ENCODE peak calls at places on chromosome 17, in six cellular contexts. One of them, this sample, is unnamed.

GRCh38 chr17:7443499-7444485 is 1.1 kb upstream of the CHRNB1 start:
- DNase-seq in neuronal stem cell: no peak
- DNase-seq in IMR-90: peak; percentile 75
- DNase-seq in mesenchymal stem cell: no peak
- DNase-seq in trophoblast cell: no peak
- DNase-seq in H9: no peak
- DNase-seq in this sample: no peak

GRCh38 chr17:58565389-58566311 is 51.2 kb upstream of the MTMR4 start:
- DNase-seq in H9: peak; percentile 59
- DNase-seq in neuronal stem cell: no peak
- DNase-seq in mesenchymal stem cell: no peak
- DNase-seq in trophoblast cell: no peak
- DNase-seq in IMR-90: no peak
- DNase-seq in this sample: no peak

GRCh38 chr17:49388290-49388640 is 26.2 kb upstream of the ZNF652 start:
- DNase-seq in mesenchymal stem cell: no peak
- DNase-seq in IMR-90: no peak
- DNase-seq in H9: no peak
- DNase-seq in neuronal stem cell: no peak
- DNase-seq in trophoblast cell: no peak
- DNase-seq in this sample: no peak

GRCh38 chr17:76367647-76368046 is 13.9 kb upstream of the PRPSAP1 start:
- DNase-seq in mesenchymal stem cell: no peak
- DNase-seq in H9: no peak
- DNase-seq in IMR-90: no peak
- DNase-seq in trophoblast cell: no peak
- DNase-seq in neuronal stem cell: no peak
- DNase-seq in this sample: no peak

GRCh38 chr17:33284022-33284421 is 9.1 kb downstream of the ASIC2 start:
- DNase-seq in mesenchymal stem cell: peak; percentile 60
- DNase-seq in IMR-90: peak; percentile 87
- DNase-seq in neuronal stem cell: no peak
- DNase-seq in H9: no peak
- DNase-seq in trophoblast cell: no peak
- DNase-seq in this sample: no peak

GRCh38 chr17:72471296-72471695 is 350.5 kb downstream of the SOX9 start:
- DNase-seq in H9: no peak
- DNase-seq in mesenchymal stem cell: no peak
- DNase-seq in neuronal stem cell: no peak
- DNase-seq in trophoblast cell: no peak
- DNase-seq in IMR-90: no peak
- DNase-seq in this sample: no peak

GRCh38 chr17:30550512-30551273 is 73.5 kb downstream of the GOSR1 start:
- DNase-seq in IMR-90: peak; percentile 19
- DNase-seq in neuronal stem cell: no peak
- DNase-seq in H9: no peak
- DNase-seq in mesenchymal stem cell: peak; percentile 14
- DNase-seq in trophoblast cell: no peak
- DNase-seq in this sample: peak; percentile 39

GRCh38 chr17:77388384-77389306 is 247.9 kb downstream of the SEC14L1 start:
- DNase-seq in trophoblast cell: peak; percentile 55
- DNase-seq in neuronal stem cell: no peak
- DNase-seq in IMR-90: no peak
- DNase-seq in H9: no peak
- DNase-seq in mesenchymal stem cell: peak; percentile 62
- DNase-seq in this sample: no peak

GRCh38 chr17:44086364-44087311 is 16.1 kb downstream of the G6PC3 start:
- DNase-seq in mesenchymal stem cell: peak; percentile 98
- DNase-seq in trophoblast cell: peak; percentile 61
- DNase-seq in H9: peak; percentile 89
- DNase-seq in IMR-90: peak; percentile 98
- DNase-seq in neuronal stem cell: peak; percentile 56
- DNase-seq in this sample: no peak

GRCh38 chr17:43020789-43021738 is 1.1 kb downstream of the VAT1 start:
- DNase-seq in H9: peak; percentile 82
- DNase-seq in mesenchymal stem cell: peak; percentile 91
- DNase-seq in neuronal stem cell: peak; percentile 39
- DNase-seq in IMR-90: peak; percentile 50
- DNase-seq in trophoblast cell: peak; percentile 38
- DNase-seq in this sample: peak; percentile 66

GRCh38 chr17:50835563-50836231 is at the start of gene WFIKKN2:
- DNase-seq in H9: peak; percentile 33
- DNase-seq in trophoblast cell: no peak
- DNase-seq in mesenchymal stem cell: no peak
- DNase-seq in IMR-90: no peak
- DNase-seq in neuronal stem cell: no peak
- DNase-seq in this sample: no peak

GRCh38 chr17:50837980-50838954 is 2.9 kb downstream of the WFIKKN2 start:
- DNase-seq in neuronal stem cell: no peak
- DNase-seq in mesenchymal stem cell: no peak
- DNase-seq in H9: peak; percentile 27
- DNase-seq in IMR-90: no peak
- DNase-seq in trophoblast cell: no peak
- DNase-seq in this sample: no peak

GRCh38 chr17:50834786-50835562 is 412 bp upstream of the WFIKKN2 start:
- DNase-seq in H9: peak; percentile 34
- DNase-seq in neuronal stem cell: no peak
- DNase-seq in trophoblast cell: no peak
- DNase-seq in mesenchymal stem cell: peak; percentile 9
- DNase-seq in IMR-90: peak; percentile 39
- DNase-seq in this sample: no peak

GRCh38 chr17:50837286-50837979 is 2.0 kb downstream of the WFIKKN2 start:
- DNase-seq in mesenchymal stem cell: no peak
- DNase-seq in H9: peak; percentile 31
- DNase-seq in IMR-90: no peak
- DNase-seq in trophoblast cell: no peak
- DNase-seq in neuronal stem cell: no peak
- DNase-seq in this sample: no peak

GRCh38 chr17:50836826-50837225 is 1.4 kb downstream of the WFIKKN2 start:
- DNase-seq in mesenchymal stem cell: no peak
- DNase-seq in H9: peak; percentile 23
- DNase-seq in IMR-90: no peak
- DNase-seq in trophoblast cell: no peak
- DNase-seq in neuronal stem cell: no peak
- DNase-seq in this sample: no peak
- H4K91ac ChIP-seq in mesenchymal stem cell: no peak overlapping the region
- H4K91ac ChIP-seq in H9: no peak overlapping the region
- H4K91ac ChIP-seq in IMR-90: no peak overlapping the region
- H4K91ac ChIP-seq in trophoblast cell: no peak overlapping the region
- H4K91ac ChIP-seq in neuronal stem cell: peak overlapping the region; percentile 32
- H4K91ac ChIP-seq in this sample: no peak overlapping the region

GRCh38 chr17:4945944-4946280 is 2.4 kb downstream of the PFN1 start:
- DNase-seq in neuronal stem cell: no peak
- DNase-seq in trophoblast cell: no peak
- DNase-seq in H9: no peak
- DNase-seq in mesenchymal stem cell: no peak
- DNase-seq in IMR-90: no peak
- DNase-seq in this sample: no peak
- H4K91ac ChIP-seq in neuronal stem cell: no peak overlapping the region
- H4K91ac ChIP-seq in trophoblast cell: no peak overlapping the region
- H4K91ac ChIP-seq in H9: no peak overlapping the region
- H4K91ac ChIP-seq in mesenchymal stem cell: no peak overlapping the region
- H4K91ac ChIP-seq in IMR-90: no peak overlapping the region
- H4K91ac ChIP-seq in this sample: no peak overlapping the region

DNA sequence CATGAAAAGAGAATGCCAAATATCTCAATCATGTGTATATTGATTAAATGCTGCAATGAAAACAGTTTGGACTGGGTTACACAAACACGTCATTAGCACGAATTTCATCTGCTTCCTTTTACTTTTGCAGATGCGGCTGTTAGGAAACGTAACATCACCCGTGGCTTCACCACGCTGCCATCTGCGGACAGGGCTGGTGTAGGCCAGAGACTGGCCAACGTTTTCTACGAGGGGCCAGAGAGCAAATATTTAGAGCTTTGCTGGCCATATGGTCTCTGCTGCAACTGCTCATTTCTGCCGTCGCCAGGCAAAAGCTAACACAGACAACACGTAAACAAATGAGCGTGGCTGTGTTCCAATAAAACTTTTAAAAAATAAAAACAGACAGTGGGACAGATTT is 96.5 kb downstream of the ENGASE start:
- DNase-seq in neuronal stem cell: no peak
- DNase-seq in trophoblast cell: no peak
- DNase-seq in IMR-90: no peak
- DNase-seq in mesenchymal stem cell: peak; percentile 13
- DNase-seq in H9: no peak
- DNase-seq in this sample: no peak
- H4K91ac ChIP-seq in neuronal stem cell: no peak overlapping the region
- H4K91ac ChIP-seq in trophoblast cell: no peak overlapping the region
- H4K91ac ChIP-seq in IMR-90: no peak overlapping the region
- H4K91ac ChIP-seq in mesenchymal stem cell: no peak overlapping the region
- H4K91ac ChIP-seq in H9: no peak overlapping the region
- H4K91ac ChIP-seq in this sample: no peak overlapping the region

GRCh38 chr17:63983326-63983725 is 10.6 kb upstream of the SCN4A start:
- DNase-seq in IMR-90: no peak
- DNase-seq in mesenchymal stem cell: no peak
- DNase-seq in H9: no peak
- DNase-seq in neuronal stem cell: no peak
- DNase-seq in trophoblast cell: no peak
- DNase-seq in this sample: no peak

GRCh38 chr17:63984651-63985386 is 12.1 kb upstream of the SCN4A start:
- DNase-seq in mesenchymal stem cell: peak; percentile 88
- DNase-seq in trophoblast cell: no peak
- DNase-seq in H9: no peak
- DNase-seq in neuronal stem cell: no peak
- DNase-seq in IMR-90: peak; percentile 91
- DNase-seq in this sample: no peak

GRCh38 chr17:63985387-63986140 is 12.6 kb upstream of the PRR29 start:
- DNase-seq in trophoblast cell: no peak
- DNase-seq in IMR-90: no peak
- DNase-seq in H9: peak; percentile 71
- DNase-seq in neuronal stem cell: no peak
- DNase-seq in mesenchymal stem cell: no peak
- DNase-seq in this sample: peak; percentile 62

GRCh38 chr17:63986842-63987615 is 11.1 kb upstream of the PRR29 start:
- DNase-seq in neuronal stem cell: no peak
- DNase-seq in mesenchymal stem cell: no peak
- DNase-seq in IMR-90: no peak
- DNase-seq in H9: no peak
- DNase-seq in trophoblast cell: no peak
- DNase-seq in this sample: no peak

DNA sequence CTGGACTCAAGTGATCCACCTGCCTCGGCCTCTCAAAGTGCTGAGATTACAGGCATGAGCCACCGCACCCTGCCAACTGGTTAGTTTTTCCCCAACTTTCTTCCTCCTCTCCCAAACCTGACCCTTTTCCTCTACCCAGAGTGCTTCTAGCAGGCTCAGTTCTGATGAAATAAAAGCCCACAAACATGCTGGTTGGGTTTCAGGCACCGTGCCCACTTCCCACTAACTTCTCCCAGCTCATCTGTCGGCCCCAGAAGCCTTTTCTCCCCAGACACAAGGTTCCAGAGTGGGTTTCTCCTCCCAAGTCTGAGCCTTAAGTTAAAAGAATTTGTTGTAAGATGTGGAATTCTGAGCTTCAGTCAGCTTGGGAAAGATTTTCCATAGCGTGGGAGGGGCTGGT is 11.5 kb upstream of the SCN4A start:
- DNase-seq in H9: no peak
- DNase-seq in mesenchymal stem cell: no peak
- DNase-seq in neuronal stem cell: no peak
- DNase-seq in trophoblast cell: no peak
- DNase-seq in IMR-90: peak; percentile 38
- DNase-seq in this sample: no peak
- H4K91ac ChIP-seq in H9: no peak overlapping the region
- H4K91ac ChIP-seq in mesenchymal stem cell: no peak overlapping the region
- H4K91ac ChIP-seq in neuronal stem cell: no peak overlapping the region
- H4K91ac ChIP-seq in trophoblast cell: no peak overlapping the region
- H4K91ac ChIP-seq in IMR-90: no peak overlapping the region
- H4K91ac ChIP-seq in this sample: no peak overlapping the region

DNA sequence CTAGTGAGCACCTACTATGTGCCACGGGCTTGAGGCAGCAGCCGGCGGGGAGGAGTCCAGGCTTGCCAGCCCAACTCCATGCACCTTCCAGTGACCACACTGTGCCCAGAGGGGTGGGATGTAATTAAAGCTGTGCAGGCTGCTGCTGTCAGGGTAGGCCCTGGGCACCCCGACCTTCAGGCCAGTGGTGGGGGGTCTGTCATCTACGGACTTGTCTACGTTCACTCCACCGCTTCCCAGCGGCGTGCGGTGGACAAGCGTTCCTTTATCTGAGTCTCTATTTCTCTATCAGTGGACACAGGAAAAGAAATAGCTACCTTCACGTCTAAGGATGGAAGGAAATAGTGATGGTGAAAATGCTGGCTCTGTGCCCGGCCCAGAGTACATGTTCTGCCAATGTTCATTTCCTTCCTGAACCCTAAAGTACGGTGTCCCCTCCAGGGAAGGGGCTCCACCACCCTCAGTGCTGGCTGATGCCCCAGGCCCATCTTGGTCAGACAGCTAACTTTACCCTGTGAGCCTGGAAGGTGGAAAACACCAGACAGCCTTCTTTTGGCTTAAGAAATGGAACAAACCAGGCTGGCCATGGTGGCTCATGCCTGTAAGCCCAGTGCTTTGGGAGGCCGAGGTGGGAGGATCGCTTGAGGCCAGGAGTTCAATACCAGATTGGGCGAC is 135.2 kb downstream of the SDK2 start:
- DNase-seq in neuronal stem cell: no peak
- DNase-seq in mesenchymal stem cell: no peak
- DNase-seq in trophoblast cell: no peak
- DNase-seq in H9: no peak
- DNase-seq in IMR-90: no peak
- DNase-seq in this sample: no peak
- H4K91ac ChIP-seq in neuronal stem cell: no peak overlapping the region
- H4K91ac ChIP-seq in mesenchymal stem cell: no peak overlapping the region
- H4K91ac ChIP-seq in trophoblast cell: no peak overlapping the region
- H4K91ac ChIP-seq in H9: no peak overlapping the region
- H4K91ac ChIP-seq in IMR-90: no peak overlapping the region
- H4K91ac ChIP-seq in this sample: no peak overlapping the region

This sample was measured in H1.